ENCODE peak calls at places on chromosomes 4 and X, in eight cellular contexts. N is stomach; W is activated naive CD4-positive, alpha-beta T cell treated with anti-CD3 and anti-CD28 coated beads, Interleukin-2, amount 10 ng/mL, durations not matched to agents 7 days and 5 days; D is cerebellum; C is activated B cell treated with CpG ODN at 0.5 μM for 24 hours; L is posterior cingulate gyrus; J is stimulated activated CD8-positive, alpha-beta memory T cell treated with anti-CD3 and anti-CD28 coated beads, Interleukin-2, amount 100 ng/mL, for 48 hours; B is NCI-H460. Q is an unnamed sample.

GRCh38 chrX:120463241-120463640 is 5.9 kb downstream of the LAMP2 start:
- DNase-seq in J (no peak), L (no peak), D (no peak), B (no peak), W (no peak), C (no peak), N (no peak), Q (no peak)

GRCh38 chr4:1416051-1416947 is 10.1 kb upstream of the NKX1-1 start:
- DNase-seq in W (no peak), B (no peak), J (no peak), N (peak), C (no peak), D (no peak), L (no peak), Q (peak)

GRCh38 chrX:122218666-122219065 is 965.4 kb upstream of the GRIA3 start:
- DNase-seq in L (no peak), B (no peak), J (no peak), N (no peak), W (no peak), D (no peak), C (no peak), Q (no peak)

GRCh38 chrX:103573205-103573604 is 12.1 kb upstream of the TCEAL4 start:
- DNase-seq in W (no peak), J (no peak), L (no peak), C (no peak), D (no peak), B (no peak), N (no peak), Q (no peak)

GRCh38 chr4:121510260-121510942 is 129.6 kb upstream of the QRFPR start:
- DNase-seq in W (no peak), N (no peak), C (no peak), L (no peak), B (no peak), J (no peak), D (no peak), Q (no peak)

GRCh38 chrX:65601530-65602281 is 65.7 kb upstream of the MSN start:
- DNase-seq in J (no peak), L (peak), B (peak), N (peak), D (no peak), W (peak), C (no peak), Q (no peak)

GRCh38 chr4:133323670-133324069 is 174.6 kb downstream of the PCDH10 start:
- DNase-seq in C (no peak), L (no peak), J (no peak), W (no peak), D (no peak), B (no peak), N (no peak), Q (no peak)

GRCh38 chrX:134718329-134719317 is 60.4 kb upstream of the PLAC1 start:
- DNase-seq in B (peak), L (no peak), W (peak), N (peak), C (no peak), J (peak), D (no peak), Q (no peak)

GRCh38 chrX:139642241-139642927 is 65.6 kb downstream of the MCF2 start:
- DNase-seq in J (no peak), D (peak), C (no peak), N (no peak), L (no peak), B (no peak), W (no peak), Q (no peak)

GRCh38 chr4:54276633-54277426 is 47.7 kb downstream of the PDGFRA start:
- DNase-seq in D (no peak), W (no peak), B (no peak), L (no peak), C (no peak), N (no peak), J (no peak), Q (no peak)

GRCh38 chr4:166143227-166143626 is 270.2 kb downstream of the TLL1 start:
- DNase-seq in C (no peak), D (no peak), B (no peak), L (no peak), N (no peak), J (no peak), W (no peak), Q (no peak)

GRCh38 chr4:3719836-3720235 is 46.3 kb upstream of the ADRA2C start:
- DNase-seq in J (no peak), N (no peak), B (no peak), D (no peak), L (no peak), C (no peak), W (no peak), Q (no peak)

GRCh38 chr4:101217353-101218031 is 129.8 kb downstream of the PPP3CA start:
- DNase-seq in L (no peak), D (no peak), C (no peak), B (no peak), J (no peak), N (no peak), W (no peak), Q (no peak)

GRCh38 chr4:122423246-122423645 is 33.3 kb downstream of the IL2 start:
- DNase-seq in D (no peak), L (no peak), C (no peak), N (no peak), B (no peak), W (no peak), J (no peak), Q (no peak)

GRCh38 chr4:1380368-1381151 is 25.7 kb downstream of the NKX1-1 start:
- DNase-seq in W (no peak), L (no peak), D (no peak), C (peak), B (no peak), J (no peak), N (no peak), Q (no peak)

GRCh38 chr4:115042496-115042895 is 70.9 kb downstream of the NDST4 start:
- DNase-seq in N (no peak), D (no peak), J (no peak), C (no peak), W (no peak), L (no peak), B (no peak), Q (no peak)

GRCh38 chr4:169059294-169060201 is 49.5 kb upstream of the CBR4 start:
- DNase-seq in J (no peak), W (no peak), L (no peak), D (no peak), B (no peak), N (no peak), C (no peak), Q (no peak)

GRCh38 chr4:3301450-3302163 is 8.8 kb downstream of the RGS12 start:
- DNase-seq in J (no peak), C (no peak), B (no peak), L (peak), W (peak), N (no peak), D (no peak), Q (no peak)

GRCh38 chrX:107449490-107450175 is at the start of gene FRMPD3:
- DNase-seq in L (no peak), J (no peak), C (no peak), D (peak), N (no peak), B (no peak), W (peak), Q (no peak)

GRCh38 chr4:110634320-110635154 is 11.7 kb upstream of the PITX2 start:
- DNase-seq in N (no peak), B (no peak), L (no peak), D (no peak), W (no peak), J (no peak), C (no peak), Q (no peak)

GRCh38 chrX:153635388-153635787 is 11.6 kb upstream of the DUSP9 start:
- DNase-seq in L (peak), D (no peak), N (no peak), J (no peak), W (no peak), B (no peak), C (no peak), Q (no peak)

GRCh38 chrX:107676559-107677378 is 48.5 kb downstream of the PRPS1 start:
- DNase-seq in N (peak), C (peak), J (no peak), L (no peak), D (peak), B (peak), W (peak), Q (peak)

GRCh38 chr4:2592572-2592971 is 56.1 kb downstream of the FAM193A start:
- DNase-seq in D (no peak), W (no peak), L (no peak), C (no peak), N (no peak), J (no peak), B (no peak), Q (no peak)

GRCh38 chrX:103431316-103431715 is 55.0 kb downstream of the BEX3 start:
- DNase-seq in N (no peak), J (no peak), B (peak), W (no peak), L (no peak), D (no peak), C (no peak), Q (no peak)

GRCh38 chr4:146379744-146380143 is 142.0 kb downstream of the SLC10A7 start:
- DNase-seq in L (no peak), D (no peak), B (no peak), N (no peak), W (no peak), J (no peak), C (no peak), Q (no peak)

GRCh38 chr4:99564921-99565320 is 1.1 kb upstream of the TRMT10A start:
- DNase-seq in C (no peak), B (no peak), D (no peak), J (no peak), L (no peak), W (no peak), N (no peak), Q (no peak)

GRCh38 chr4:10605746-10606482 is 78.7 kb downstream of the CLNK start:
- DNase-seq in D (no peak), W (no peak), B (no peak), C (no peak), N (no peak), L (no peak), J (no peak), Q (no peak)

GRCh38 chrX:41332005-41332404 is 2.0 kb upstream of the DDX3X start:
- DNase-seq in J (no peak), D (no peak), L (no peak), W (no peak), C (no peak), N (no peak), B (no peak), Q (no peak)

GRCh38 chrX:72142931-72143709 is 11.4 kb upstream of the RTL5 start:
- DNase-seq in N (no peak), L (no peak), D (no peak), W (no peak), C (no peak), B (no peak), J (no peak), Q (no peak)

GRCh38 chrX:786441-786881 is 155.9 kb downstream of the SHOX start:
- DNase-seq in J (no peak), W (no peak), B (no peak), L (no peak), N (no peak), C (no peak), D (no peak), Q (no peak)

GRCh38 chr4:106594291-106594952 is 225.8 kb upstream of the GIMD1 start:
- DNase-seq in D (no peak), C (no peak), N (no peak), W (no peak), L (no peak), B (no peak), J (no peak), Q (no peak)

GRCh38 chr4:1336079-1336478 is 10.9 kb upstream of the UVSSA start:
- DNase-seq in D (no peak), W (no peak), C (no peak), N (no peak), J (no peak), B (peak), L (no peak), Q (no peak)